ENCODE peak calls at places on chromosomes 4 and X, in seven cellular contexts. One of them, this sample, is unnamed.

GRCh38 chrX:19640693-19641374 is 125.5 kb upstream of the MAP3K15 start:
- DNase-seq in omental fat pad: no peak
- DNase-seq in adrenal gland: no peak
- DNase-seq in nephron progenitor cell: no peak
- DNase-seq in cardiac fibroblast: no peak
- DNase-seq in Panc1: no peak
- DNase-seq in neural crest cell: no peak
- DNase-seq in this sample: no peak

GRCh38 chr4:17577660-17578481 is 873 bp downstream of the LAP3 start:
- DNase-seq in omental fat pad: peak
- DNase-seq in adrenal gland: peak
- DNase-seq in nephron progenitor cell: peak
- DNase-seq in cardiac fibroblast: peak
- DNase-seq in Panc1: no peak
- DNase-seq in neural crest cell: no peak
- DNase-seq in this sample: peak

GRCh38 chrX:138858946-138859345 is 147.4 kb upstream of the FGF13 start:
- DNase-seq in omental fat pad: no peak
- DNase-seq in adrenal gland: no peak
- DNase-seq in nephron progenitor cell: no peak
- DNase-seq in cardiac fibroblast: no peak
- DNase-seq in Panc1: no peak
- DNase-seq in neural crest cell: no peak
- DNase-seq in this sample: no peak

GRCh38 chr4:3685081-3685645 is 81.0 kb upstream of the ADRA2C start:
- DNase-seq in omental fat pad: no peak
- DNase-seq in adrenal gland: no peak
- DNase-seq in nephron progenitor cell: no peak
- DNase-seq in cardiac fibroblast: no peak
- DNase-seq in Panc1: no peak
- DNase-seq in neural crest cell: no peak
- DNase-seq in this sample: peak

GRCh38 chr4:32826169-32826568 is 2106.0 kb downstream of the PCDH7 start:
- DNase-seq in omental fat pad: no peak
- DNase-seq in adrenal gland: no peak
- DNase-seq in nephron progenitor cell: no peak
- DNase-seq in cardiac fibroblast: no peak
- DNase-seq in Panc1: no peak
- DNase-seq in neural crest cell: no peak
- DNase-seq in this sample: no peak

GRCh38 chr4:57020467-57021101 is 41.9 kb downstream of the POLR2B start:
- DNase-seq in omental fat pad: no peak
- DNase-seq in adrenal gland: no peak
- DNase-seq in nephron progenitor cell: no peak
- DNase-seq in cardiac fibroblast: peak
- DNase-seq in Panc1: no peak
- DNase-seq in neural crest cell: no peak
- DNase-seq in this sample: no peak

GRCh38 chr4:186700746-186701145 is 22.9 kb downstream of the FAT1 start:
- DNase-seq in omental fat pad: no peak
- DNase-seq in adrenal gland: no peak
- DNase-seq in nephron progenitor cell: peak
- DNase-seq in cardiac fibroblast: peak
- DNase-seq in Panc1: no peak
- DNase-seq in neural crest cell: no peak
- DNase-seq in this sample: no peak

GRCh38 chrX:7841084-7841805 is 1.7 kb upstream of the VCX start:
- DNase-seq in omental fat pad: no peak
- DNase-seq in adrenal gland: no peak
- DNase-seq in nephron progenitor cell: no peak
- DNase-seq in cardiac fibroblast: no peak
- DNase-seq in Panc1: no peak
- DNase-seq in neural crest cell: no peak
- DNase-seq in this sample: no peak

GRCh38 chrX:106613277-106613676 is 1.5 kb downstream of the RADX start:
- DNase-seq in omental fat pad: no peak
- DNase-seq in adrenal gland: no peak
- DNase-seq in nephron progenitor cell: no peak
- DNase-seq in cardiac fibroblast: no peak
- DNase-seq in Panc1: no peak
- DNase-seq in neural crest cell: no peak
- DNase-seq in this sample: no peak

GRCh38 chr4:183722738-183723560 is 63.9 kb downstream of the TRAPPC11 start:
- DNase-seq in omental fat pad: peak
- DNase-seq in adrenal gland: peak
- DNase-seq in nephron progenitor cell: peak
- DNase-seq in cardiac fibroblast: peak
- DNase-seq in Panc1: no peak
- DNase-seq in neural crest cell: peak
- DNase-seq in this sample: peak

GRCh38 chr4:22515888-22516541 is at the start of gene ADGRA3:
- DNase-seq in omental fat pad: no peak
- DNase-seq in adrenal gland: peak
- DNase-seq in nephron progenitor cell: peak
- DNase-seq in cardiac fibroblast: peak
- DNase-seq in Panc1: no peak
- DNase-seq in neural crest cell: peak
- DNase-seq in this sample: peak

GRCh38 chr4:159021597-159022385 is 81.1 kb upstream of the RAPGEF2 start:
- DNase-seq in omental fat pad: no peak
- DNase-seq in adrenal gland: no peak
- DNase-seq in nephron progenitor cell: no peak
- DNase-seq in cardiac fibroblast: no peak
- DNase-seq in Panc1: no peak
- DNase-seq in neural crest cell: no peak
- DNase-seq in this sample: no peak

GRCh38 chr4:164440196-164440595 is 313.7 kb upstream of the SMIM31 start:
- DNase-seq in omental fat pad: no peak
- DNase-seq in adrenal gland: no peak
- DNase-seq in nephron progenitor cell: no peak
- DNase-seq in cardiac fibroblast: no peak
- DNase-seq in Panc1: no peak
- DNase-seq in neural crest cell: no peak
- DNase-seq in this sample: no peak

GRCh38 chr4:145867416-145867815 is 71.2 kb downstream of the ZNF827 start:
- DNase-seq in omental fat pad: no peak
- DNase-seq in adrenal gland: no peak
- DNase-seq in nephron progenitor cell: no peak
- DNase-seq in cardiac fibroblast: no peak
- DNase-seq in Panc1: no peak
- DNase-seq in neural crest cell: no peak
- DNase-seq in this sample: no peak

GRCh38 chr4:145871209-145871608 is 67.4 kb downstream of the ZNF827 start:
- DNase-seq in omental fat pad: no peak
- DNase-seq in adrenal gland: no peak
- DNase-seq in nephron progenitor cell: no peak
- DNase-seq in cardiac fibroblast: no peak
- DNase-seq in Panc1: no peak
- DNase-seq in neural crest cell: no peak
- DNase-seq in this sample: no peak

GRCh38 chr4:145870155-145871020 is 68.2 kb downstream of the ZNF827 start:
- DNase-seq in omental fat pad: no peak
- DNase-seq in adrenal gland: no peak
- DNase-seq in nephron progenitor cell: no peak
- DNase-seq in cardiac fibroblast: no peak
- DNase-seq in Panc1: no peak
- DNase-seq in neural crest cell: no peak
- DNase-seq in this sample: no peak

GRCh38 chr4:145865274-145865941 is 73.2 kb downstream of the ZNF827 start:
- DNase-seq in omental fat pad: no peak
- DNase-seq in adrenal gland: no peak
- DNase-seq in nephron progenitor cell: no peak
- DNase-seq in cardiac fibroblast: no peak
- DNase-seq in Panc1: no peak
- DNase-seq in neural crest cell: no peak
- DNase-seq in this sample: no peak

DNA sequence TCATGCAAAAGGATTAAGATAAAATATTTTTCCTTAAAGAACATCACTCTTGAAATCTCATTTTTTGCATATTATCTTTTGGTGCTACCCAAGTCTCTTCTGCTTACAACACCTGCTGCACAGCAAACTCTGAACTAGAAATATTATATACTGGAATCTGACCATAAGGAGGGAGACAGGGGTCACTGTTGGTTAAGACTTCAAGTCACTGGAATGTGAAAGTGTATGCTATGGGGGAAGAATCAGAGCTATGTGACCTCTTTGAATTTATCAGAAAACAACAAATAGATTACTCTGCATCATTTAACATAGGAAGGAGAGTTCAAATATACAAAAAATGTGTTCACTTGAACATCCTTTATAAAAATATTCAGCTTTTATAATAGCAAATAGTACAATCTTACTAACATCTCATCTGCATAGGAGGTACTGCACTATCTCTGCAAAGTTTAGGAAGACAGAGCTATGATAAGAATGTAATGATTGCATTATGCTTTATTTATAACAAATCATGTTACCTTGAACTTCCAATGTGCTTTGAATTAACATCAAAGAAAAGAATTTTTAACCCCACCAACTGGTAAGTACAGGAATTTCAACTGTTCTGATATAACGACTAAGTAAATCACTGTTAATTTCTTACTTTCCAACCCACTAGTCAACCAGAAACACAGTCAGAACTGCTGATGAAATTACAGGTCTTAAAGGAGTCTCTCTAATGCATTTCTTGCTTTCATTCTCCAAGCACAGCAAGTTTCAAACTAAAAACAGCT is 69.8 kb downstream of the ZNF827 start:
- DNase-seq in omental fat pad: no peak
- DNase-seq in adrenal gland: no peak
- DNase-seq in nephron progenitor cell: no peak
- DNase-seq in cardiac fibroblast: no peak
- DNase-seq in Panc1: no peak
- DNase-seq in neural crest cell: no peak
- DNase-seq in this sample: no peak
- TF ChIP-seq CTCF in omental fat pad: no peak
- TF ChIP-seq CTCF in adrenal gland: peak
- TF ChIP-seq CTCF in nephron progenitor cell: no peak
- TF ChIP-seq CTCF in cardiac fibroblast: no peak
- TF ChIP-seq CTCF in Panc1: no peak
- TF ChIP-seq CTCF in neural crest cell: peak
- TF ChIP-seq CTCF in this sample: no peak

DNA sequence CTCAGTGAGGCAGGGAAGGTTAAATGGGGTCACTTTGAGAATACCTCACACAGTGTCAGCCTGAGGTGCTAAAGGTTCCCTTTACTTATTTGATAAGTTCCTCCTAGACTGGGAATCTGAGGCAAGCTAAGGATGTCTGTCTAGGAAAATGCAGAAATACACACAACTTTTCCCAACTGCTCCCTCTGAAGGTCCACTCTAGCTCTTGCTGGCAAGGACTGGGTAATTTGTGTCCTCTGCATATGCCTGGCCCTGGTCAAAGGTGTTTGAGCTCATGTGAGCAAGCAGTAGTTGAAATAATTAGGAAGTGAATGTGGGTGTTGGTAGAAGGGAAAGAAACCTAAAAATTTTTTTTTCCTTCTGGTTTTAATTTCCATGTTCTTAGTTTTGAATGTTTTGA is 21.3 kb downstream of the TXLNG start:
- DNase-seq in omental fat pad: no peak
- DNase-seq in adrenal gland: no peak
- DNase-seq in nephron progenitor cell: no peak
- DNase-seq in cardiac fibroblast: no peak
- DNase-seq in Panc1: no peak
- DNase-seq in neural crest cell: no peak
- DNase-seq in this sample: no peak
- TF ChIP-seq CTCF in omental fat pad: no peak
- TF ChIP-seq CTCF in adrenal gland: no peak
- TF ChIP-seq CTCF in nephron progenitor cell: peak
- TF ChIP-seq CTCF in cardiac fibroblast: peak
- TF ChIP-seq CTCF in Panc1: no peak
- TF ChIP-seq CTCF in neural crest cell: peak
- TF ChIP-seq CTCF in this sample: peak

GRCh38 chr4:36414248-36414647 is 132.8 kb downstream of the DTHD1 start:
- DNase-seq in omental fat pad: no peak
- DNase-seq in adrenal gland: no peak
- DNase-seq in nephron progenitor cell: no peak
- DNase-seq in cardiac fibroblast: no peak
- DNase-seq in Panc1: no peak
- DNase-seq in neural crest cell: no peak
- DNase-seq in this sample: no peak
- TF ChIP-seq CTCF in omental fat pad: no peak
- TF ChIP-seq CTCF in adrenal gland: peak
- TF ChIP-seq CTCF in nephron progenitor cell: peak
- TF ChIP-seq CTCF in cardiac fibroblast: no peak
- TF ChIP-seq CTCF in Panc1: peak
- TF ChIP-seq CTCF in neural crest cell: peak
- TF ChIP-seq CTCF in this sample: peak

DNA sequence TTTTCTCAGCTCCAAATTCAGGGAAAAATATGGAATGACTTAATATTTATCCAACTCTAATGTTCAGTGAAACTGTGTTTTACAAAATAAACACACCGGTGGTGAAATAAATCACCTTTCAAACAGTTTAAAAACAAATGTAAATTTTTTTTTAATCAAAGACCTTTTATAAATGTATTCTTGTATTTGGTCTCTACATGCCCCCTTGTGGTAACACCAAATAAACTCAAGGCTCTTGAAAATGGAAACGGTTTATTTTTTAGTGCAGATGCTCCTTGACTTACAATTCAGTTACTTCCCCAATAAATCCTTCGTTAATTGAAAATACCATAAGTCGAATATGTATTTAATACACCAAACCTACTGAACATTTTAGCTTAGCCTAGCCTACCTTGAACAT is 45.9 kb upstream of the ITM2A start:
- DNase-seq in omental fat pad: no peak
- DNase-seq in adrenal gland: no peak
- DNase-seq in nephron progenitor cell: no peak
- DNase-seq in cardiac fibroblast: peak
- DNase-seq in Panc1: peak
- DNase-seq in neural crest cell: no peak
- DNase-seq in this sample: no peak
- TF ChIP-seq CTCF in omental fat pad: no peak
- TF ChIP-seq CTCF in adrenal gland: no peak
- TF ChIP-seq CTCF in nephron progenitor cell: peak
- TF ChIP-seq CTCF in cardiac fibroblast: no peak
- TF ChIP-seq CTCF in Panc1: peak
- TF ChIP-seq CTCF in neural crest cell: peak
- TF ChIP-seq CTCF in this sample: peak

GRCh38 chrX:23514082-23514481 is 153.2 kb upstream of the PRDX4 start:
- DNase-seq in omental fat pad: no peak
- DNase-seq in adrenal gland: no peak
- DNase-seq in nephron progenitor cell: no peak
- DNase-seq in cardiac fibroblast: no peak
- DNase-seq in Panc1: no peak
- DNase-seq in neural crest cell: no peak
- DNase-seq in this sample: no peak
- TF ChIP-seq CTCF in omental fat pad: no peak
- TF ChIP-seq CTCF in adrenal gland: no peak
- TF ChIP-seq CTCF in nephron progenitor cell: no peak
- TF ChIP-seq CTCF in cardiac fibroblast: no peak
- TF ChIP-seq CTCF in Panc1: no peak
- TF ChIP-seq CTCF in neural crest cell: no peak
- TF ChIP-seq CTCF in this sample: no peak